ENCODE peak calls at places on chromosomes 4 and X, in nine cellular contexts. G, Q, B, S, A, T, P, Y and U are unnamed samples. For H3K4me1, the result is how much of the 10 kb centered on the place peaks cover.

GRCh38 chrX:150219374-150220185 is 143.5 kb upstream of the MAMLD1 start:
- DNase-seq in G (no peak), Q (no peak), B (peak), S (no peak), A (no peak), T (no peak), P (no peak), Y (no peak), U (no peak)

GRCh38 chrX:16484338-16484737 is 165.6 kb upstream of the S100G start:
- DNase-seq in G (no peak), Q (no peak), B (peak), S (no peak), A (no peak), T (no peak), P (no peak), Y (no peak), U (no peak)

GRCh38 chr4:78592104-78592783 is 40.7 kb downstream of the ANXA3 start:
- DNase-seq in G (no peak), Q (no peak), B (no peak), S (no peak), A (no peak), T (no peak), P (no peak), Y (no peak), U (peak)

GRCh38 chr4:153792007-153792892 is 3.4 kb upstream of the SFRP2 start:
- DNase-seq in G (peak), Q (peak), B (peak), S (peak), A (peak), T (no peak), P (no peak), Y (no peak), U (peak)

GRCh38 chr4:168096444-168096784 is 4.1 kb downstream of the ANXA10 start:
- DNase-seq in G (no peak), Q (no peak), B (no peak), S (no peak), A (no peak), T (no peak), P (no peak), Y (no peak), U (no peak)

GRCh38 chrX:107629533-107629909 is 1.2 kb downstream of the PRPS1 start:
- DNase-seq in G (no peak), Q (no peak), B (peak), S (no peak), A (no peak), T (no peak), P (no peak), Y (no peak), U (no peak)

GRCh38 chr4:176191974-176192373 is 3.4 kb downstream of the SPATA4 start:
- DNase-seq in G (no peak), Q (no peak), B (peak), S (no peak), A (no peak), T (no peak), P (no peak), Y (no peak), U (no peak)

GRCh38 chrX:110015027-110015426 is 12.1 kb downstream of the TMEM164 start:
- DNase-seq in G (no peak), Q (no peak), B (no peak), S (no peak), A (no peak), T (no peak), P (no peak), Y (no peak), U (no peak)

GRCh38 chrX:46376246-46376885 is 168.9 kb downstream of the ZNF674 start:
- DNase-seq in G (peak), Q (no peak), B (peak), S (no peak), A (no peak), T (no peak), P (no peak), Y (no peak), U (peak)

GRCh38 chrX:153494061-153494460 is 719 bp upstream of the BGN start:
- DNase-seq in G (no peak), Q (no peak), B (peak), S (no peak), A (no peak), T (no peak), P (no peak), Y (no peak), U (no peak)

GRCh38 chrX:71103110-71103983 is 3.2 kb downstream of the CXorf65 start:
- DNase-seq in G (no peak), Q (peak), B (no peak), S (peak), A (peak), T (peak), P (no peak), Y (peak), U (peak)

GRCh38 chr4:47442980-47443379 is 20.5 kb downstream of the COMMD8 start:
- DNase-seq in G (no peak), Q (no peak), B (no peak), S (no peak), A (no peak), T (no peak), P (peak), Y (no peak), U (no peak)

GRCh38 chrX:868248-868647 is 237.7 kb downstream of the SHOX start:
- DNase-seq in G (no peak), Q (no peak), B (no peak), S (no peak), A (no peak), T (no peak), P (no peak), Y (no peak), U (no peak)

GRCh38 chrX:873016-873415 is 242.4 kb downstream of the SHOX start:
- DNase-seq in G (no peak), Q (no peak), B (no peak), S (no peak), A (no peak), T (no peak), P (no peak), Y (no peak), U (no peak)

GRCh38 chrX:872090-872489 is 241.5 kb downstream of the SHOX start:
- DNase-seq in G (no peak), Q (no peak), B (no peak), S (no peak), A (no peak), T (no peak), P (no peak), Y (no peak), U (no peak)

GRCh38 chrX:874061-874460 is 243.5 kb downstream of the SHOX start:
- DNase-seq in G (no peak), Q (no peak), B (no peak), S (no peak), A (no peak), T (no peak), P (no peak), Y (no peak), U (no peak)
- H3K4me3 ChIP-seq in G (no peak), Q (no peak), B (no peak), S (no peak), A (no peak), T (no peak), P (no peak), Y (no peak), U (no peak)

GRCh38 chr4:150970685-150971151 is 44.4 kb downstream of the LRBA start:
- DNase-seq in G (no peak), Q (no peak), B (no peak), S (no peak), A (no peak), T (no peak), P (no peak), Y (no peak), U (no peak)
- H3K4me1 ChIP-seq in G (under half), Q (under half), B (under half), S (under half), A (under half), T (under half), P (under half), Y (under half), U (under half)

DNA sequence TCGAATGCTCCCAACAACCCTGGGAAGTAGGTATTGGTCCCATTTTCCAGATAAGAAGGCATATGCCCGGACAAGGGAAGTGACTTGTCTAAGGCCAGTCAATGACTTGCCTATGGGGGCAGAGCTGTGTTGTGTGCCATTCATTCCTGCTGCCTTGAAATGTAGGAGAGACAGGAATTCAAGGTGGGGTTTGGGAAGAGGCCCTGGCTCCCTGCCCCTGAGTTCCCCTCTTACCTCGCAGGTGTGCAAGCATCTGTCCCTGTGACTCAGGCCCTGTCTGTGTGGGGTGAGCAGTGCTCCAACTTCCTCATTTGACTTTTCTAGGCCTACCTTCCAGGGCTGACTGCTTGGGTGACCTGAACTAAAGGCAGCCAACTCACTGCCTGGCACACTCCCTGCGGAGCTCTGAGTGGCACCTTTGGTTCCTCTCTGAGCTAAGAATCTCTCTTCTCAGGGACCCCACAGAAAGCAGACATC is 5.1 kb downstream of the EFNB1 start:
- DNase-seq in G (no peak), Q (peak), B (no peak), S (no peak), A (no peak), T (no peak), P (no peak), Y (no peak), U (peak)
- H3K4me3 ChIP-seq in G (no peak), Q (no peak), B (no peak), S (peak), A (no peak), T (no peak), P (no peak), Y (no peak), U (no peak)

GRCh38 chr4:1201851-1202525 is 29.6 kb upstream of the SPON2 start:
- DNase-seq in G (no peak), Q (peak), B (peak), S (peak), A (peak), T (peak), P (no peak), Y (peak), U (peak)

GRCh38 chr4:1202526-1203378 is 30.4 kb upstream of the SPON2 start:
- DNase-seq in G (no peak), Q (peak), B (no peak), S (peak), A (peak), T (no peak), P (no peak), Y (peak), U (no peak)

GRCh38 chr4:1200425-1201035 is 28.1 kb upstream of the SPON2 start:
- DNase-seq in G (no peak), Q (peak), B (peak), S (peak), A (peak), T (peak), P (no peak), Y (peak), U (no peak)

GRCh38 chr4:1198070-1198844 is 25.9 kb upstream of the SPON2 start:
- DNase-seq in G (no peak), Q (peak), B (peak), S (peak), A (no peak), T (no peak), P (no peak), Y (peak), U (no peak)

GRCh38 chr4:1199556-1200331 is 27.4 kb upstream of the SPON2 start:
- DNase-seq in G (no peak), Q (peak), B (no peak), S (no peak), A (peak), T (no peak), P (no peak), Y (peak), U (no peak)
- H3K4me1 ChIP-seq in G (under half), Q (under half), B (under half), S (under half), A (under half), T (under half), P (under half), Y (half or more), U (under half)

GRCh38 chr4:184265566-184266351 is 48.1 kb upstream of the ENPP6 start:
- DNase-seq in G (no peak), Q (no peak), B (peak), S (no peak), A (no peak), T (no peak), P (no peak), Y (no peak), U (peak)
- H3K4me3 ChIP-seq in G (no peak), Q (no peak), B (no peak), S (peak), A (no peak), T (no peak), P (no peak), Y (peak), U (no peak)

DNA sequence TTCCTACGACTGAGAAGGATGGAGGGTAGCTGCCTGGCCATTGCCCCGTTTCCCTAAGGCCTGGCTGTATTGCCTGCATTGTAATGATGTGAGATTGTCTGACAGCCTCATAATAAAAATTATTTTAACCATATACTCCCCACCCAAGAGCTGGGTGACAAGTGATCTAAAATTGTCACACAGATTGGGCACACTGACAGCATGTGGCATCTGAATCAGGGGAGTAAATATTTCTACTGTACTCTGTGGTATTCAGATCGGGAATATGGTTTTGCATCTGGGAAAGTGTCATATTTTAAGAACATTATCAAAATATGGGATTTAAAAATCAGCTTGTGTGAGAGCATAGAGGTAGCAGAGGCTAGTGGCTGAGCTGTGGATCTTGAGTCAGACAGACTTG is 135.7 kb upstream of the PDLIM3 start:
- DNase-seq in G (no peak), Q (no peak), B (no peak), S (no peak), A (no peak), T (no peak), P (no peak), Y (no peak), U (no peak)
- H3K4me1 ChIP-seq in G (under half), Q (under half), B (under half), S (half or more), A (under half), T (under half), P (under half), Y (under half), U (under half)